ENCODE peak calls at places on chromosome 13, in five cellular contexts. One of them, this sample, is unnamed.

GRCh38 chr13:27636624-27637288 is 15.1 kb downstream of the POLR1D start:
- DNase-seq in MM.1S: no peak
- DNase-seq in astrocyte of the cerebellum: no peak
- DNase-seq in Peyer's patch: no peak
- DNase-seq in HFF-Myc: no peak
- DNase-seq in this sample: no peak

GRCh38 chr13:31951215-31951678 is 80.3 kb upstream of the FRY start:
- DNase-seq in MM.1S: peak; percentile 53
- DNase-seq in astrocyte of the cerebellum: no peak
- DNase-seq in HFF-Myc: peak; percentile 29
- DNase-seq in Peyer's patch: peak; percentile 89
- DNase-seq in this sample: no peak

GRCh38 chr13:79457948-79458347 is 23.0 kb upstream of the NDFIP2 start:
- DNase-seq in HFF-Myc: peak; percentile 62
- DNase-seq in Peyer's patch: no peak
- DNase-seq in astrocyte of the cerebellum: no peak
- DNase-seq in MM.1S: no peak
- DNase-seq in this sample: no peak

GRCh38 chr13:110716235-110716505 is 2.7 kb downstream of the ING1 start:
- DNase-seq in Peyer's patch: peak; percentile 73
- DNase-seq in astrocyte of the cerebellum: no peak
- DNase-seq in MM.1S: peak; percentile 36
- DNase-seq in HFF-Myc: no peak
- DNase-seq in this sample: no peak

GRCh38 chr13:99371956-99372355 is 64.8 kb upstream of the GPR183 start:
- DNase-seq in astrocyte of the cerebellum: no peak
- DNase-seq in MM.1S: no peak
- DNase-seq in Peyer's patch: peak; percentile 74
- DNase-seq in HFF-Myc: no peak
- DNase-seq in this sample: no peak

GRCh38 chr13:91647361-91647970 is 249.0 kb downstream of the GPC5 start:
- DNase-seq in Peyer's patch: no peak
- DNase-seq in MM.1S: no peak
- DNase-seq in HFF-Myc: no peak
- DNase-seq in astrocyte of the cerebellum: peak; percentile 66
- DNase-seq in this sample: peak; percentile 74

GRCh38 chr13:54852831-54853230 is 1824.2 kb downstream of the OLFM4 start:
- DNase-seq in Peyer's patch: no peak
- DNase-seq in HFF-Myc: no peak
- DNase-seq in MM.1S: no peak
- DNase-seq in astrocyte of the cerebellum: no peak
- DNase-seq in this sample: no peak

GRCh38 chr13:23705578-23705977 is 135.4 kb downstream of the TNFRSF19 start:
- DNase-seq in HFF-Myc: no peak
- DNase-seq in astrocyte of the cerebellum: no peak
- DNase-seq in MM.1S: no peak
- DNase-seq in Peyer's patch: no peak
- DNase-seq in this sample: no peak

GRCh38 chr13:83498486-83499190 is 383.6 kb downstream of the SLITRK1 start:
- DNase-seq in Peyer's patch: no peak
- DNase-seq in MM.1S: no peak
- DNase-seq in astrocyte of the cerebellum: peak; percentile 34
- DNase-seq in HFF-Myc: no peak
- DNase-seq in this sample: no peak

GRCh38 chr13:29336356-29336755 is 259.1 kb downstream of the SLC7A1 start:
- DNase-seq in Peyer's patch: no peak
- DNase-seq in HFF-Myc: no peak
- DNase-seq in astrocyte of the cerebellum: no peak
- DNase-seq in MM.1S: no peak
- DNase-seq in this sample: no peak

GRCh38 chr13:106241974-106242373 is 293.5 kb downstream of the EFNB2 start:
- DNase-seq in MM.1S: no peak
- DNase-seq in HFF-Myc: no peak
- DNase-seq in Peyer's patch: no peak
- DNase-seq in astrocyte of the cerebellum: no peak
- DNase-seq in this sample: no peak

GRCh38 chr13:65746522-65746921 is 1483.6 kb downstream of the PCDH9 start:
- DNase-seq in MM.1S: no peak
- DNase-seq in astrocyte of the cerebellum: no peak
- DNase-seq in HFF-Myc: no peak
- DNase-seq in Peyer's patch: no peak
- DNase-seq in this sample: no peak

GRCh38 chr13:68481130-68481529 is 1251.0 kb upstream of the PCDH9 start:
- DNase-seq in astrocyte of the cerebellum: no peak
- DNase-seq in MM.1S: no peak
- DNase-seq in HFF-Myc: no peak
- DNase-seq in Peyer's patch: no peak
- DNase-seq in this sample: peak; percentile 4

GRCh38 chr13:34419025-34419424 is 523.0 kb upstream of the NBEA start:
- DNase-seq in astrocyte of the cerebellum: no peak
- DNase-seq in HFF-Myc: no peak
- DNase-seq in MM.1S: no peak
- DNase-seq in Peyer's patch: no peak
- DNase-seq in this sample: no peak

GRCh38 chr13:46716821-46717220 is 80.1 kb downstream of the ESD start:
- DNase-seq in HFF-Myc: no peak
- DNase-seq in Peyer's patch: no peak
- DNase-seq in MM.1S: no peak
- DNase-seq in astrocyte of the cerebellum: no peak
- DNase-seq in this sample: no peak

GRCh38 chr13:81326913-81327312 is 986.0 kb upstream of the SPRY2 start:
- DNase-seq in MM.1S: no peak
- DNase-seq in Peyer's patch: no peak
- DNase-seq in astrocyte of the cerebellum: no peak
- DNase-seq in HFF-Myc: no peak
- DNase-seq in this sample: no peak

GRCh38 chr13:75359266-75359665 is 122.7 kb downstream of the TBC1D4 start:
- DNase-seq in astrocyte of the cerebellum: peak; percentile 95
- DNase-seq in Peyer's patch: no peak
- DNase-seq in HFF-Myc: peak; percentile 48
- DNase-seq in MM.1S: no peak
- DNase-seq in this sample: peak; percentile 76

GRCh38 chr13:48492123-48493075 is 40.5 kb downstream of the RCBTB2 start:
- DNase-seq in HFF-Myc: peak; percentile 69
- DNase-seq in astrocyte of the cerebellum: no peak
- DNase-seq in MM.1S: peak; percentile 71
- DNase-seq in Peyer's patch: peak; percentile 91
- DNase-seq in this sample: no peak

GRCh38 chr13:24133396-24133795 is 27.1 kb upstream of the SPATA13 start:
- DNase-seq in astrocyte of the cerebellum: no peak
- DNase-seq in HFF-Myc: no peak
- DNase-seq in Peyer's patch: no peak
- DNase-seq in MM.1S: no peak
- DNase-seq in this sample: no peak

GRCh38 chr13:34435338-34435737 is 506.7 kb upstream of the NBEA start:
- DNase-seq in Peyer's patch: no peak
- DNase-seq in MM.1S: no peak
- DNase-seq in HFF-Myc: peak; percentile 52
- DNase-seq in astrocyte of the cerebellum: no peak
- DNase-seq in this sample: no peak

GRCh38 chr13:24606486-24607170 is 73.6 kb upstream of the ATP12A start:
- DNase-seq in HFF-Myc: no peak
- DNase-seq in MM.1S: no peak
- DNase-seq in Peyer's patch: no peak
- DNase-seq in astrocyte of the cerebellum: no peak
- DNase-seq in this sample: no peak

GRCh38 chr13:98083936-98084335 is 59.0 kb upstream of the FARP1 start:
- DNase-seq in HFF-Myc: no peak
- DNase-seq in astrocyte of the cerebellum: no peak
- DNase-seq in Peyer's patch: no peak
- DNase-seq in MM.1S: no peak
- DNase-seq in this sample: no peak

GRCh38 chr13:37870895-37871550 is 1.5 kb upstream of the TRPC4 start:
- DNase-seq in Peyer's patch: no peak
- DNase-seq in astrocyte of the cerebellum: peak; percentile 68
- DNase-seq in MM.1S: no peak
- DNase-seq in HFF-Myc: peak; percentile 33
- DNase-seq in this sample: peak; percentile 46

GRCh38 chr13:19959141-19959830 is 759 bp downstream of the ZMYM2 start:
- DNase-seq in astrocyte of the cerebellum: no peak
- DNase-seq in Peyer's patch: peak; percentile 80
- DNase-seq in MM.1S: peak; percentile 35
- DNase-seq in HFF-Myc: no peak
- DNase-seq in this sample: no peak

GRCh38 chr13:28792992-28793391 is 27.1 kb upstream of the MTUS2 start:
- DNase-seq in astrocyte of the cerebellum: peak; percentile 53
- DNase-seq in Peyer's patch: no peak
- DNase-seq in HFF-Myc: peak; percentile 31
- DNase-seq in MM.1S: no peak
- DNase-seq in this sample: no peak

GRCh38 chr13:49670828-49671227 is 20.5 kb downstream of the EBPL start:
- DNase-seq in HFF-Myc: no peak
- DNase-seq in Peyer's patch: no peak
- DNase-seq in astrocyte of the cerebellum: no peak
- DNase-seq in MM.1S: no peak
- DNase-seq in this sample: no peak

GRCh38 chr13:113145911-113146598 is 12.4 kb upstream of the PROZ start:
- DNase-seq in Peyer's patch: no peak
- DNase-seq in astrocyte of the cerebellum: no peak
- DNase-seq in HFF-Myc: no peak
- DNase-seq in MM.1S: no peak
- DNase-seq in this sample: no peak

GRCh38 chr13:28494861-28495585 is at the start of gene FLT1:
- DNase-seq in MM.1S: no peak
- DNase-seq in Peyer's patch: no peak
- DNase-seq in HFF-Myc: no peak
- DNase-seq in astrocyte of the cerebellum: no peak
- DNase-seq in this sample: no peak

GRCh38 chr13:40536443-40537113 is 129.9 kb downstream of the FOXO1 start:
- DNase-seq in HFF-Myc: no peak
- DNase-seq in Peyer's patch: no peak
- DNase-seq in astrocyte of the cerebellum: no peak
- DNase-seq in MM.1S: no peak
- DNase-seq in this sample: no peak

GRCh38 chr13:40285634-40286033 is 380.8 kb downstream of the FOXO1 start:
- DNase-seq in astrocyte of the cerebellum: no peak
- DNase-seq in MM.1S: no peak
- DNase-seq in HFF-Myc: no peak
- DNase-seq in Peyer's patch: no peak
- DNase-seq in this sample: no peak

DNA sequence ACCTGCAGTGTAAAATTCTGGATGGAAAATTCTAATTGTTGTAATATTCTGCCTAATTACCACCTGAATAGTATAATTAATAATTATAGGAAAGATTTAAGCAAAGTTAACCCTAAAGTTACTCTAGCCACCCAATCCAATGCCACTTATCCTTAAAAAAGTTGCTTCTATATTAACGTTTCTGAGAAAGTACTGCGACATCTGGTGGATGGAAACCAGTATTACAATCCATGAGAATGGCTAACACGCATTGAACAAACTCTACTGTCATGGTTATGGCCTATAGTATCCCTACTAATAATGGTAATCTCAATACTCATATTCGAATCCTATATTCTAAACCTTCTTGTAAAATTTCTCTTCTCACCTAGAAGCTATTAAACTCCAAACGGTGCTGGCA is 1551.8 kb downstream of the SLITRK1 start:
- DNase-seq in astrocyte of the cerebellum: no peak
- DNase-seq in HFF-Myc: no peak
- DNase-seq in MM.1S: peak; percentile 38
- DNase-seq in Peyer's patch: no peak
- DNase-seq in this sample: no peak
- TF ChIP-seq CTCF in astrocyte of the cerebellum: peak; percentile 36
- TF ChIP-seq CTCF in HFF-Myc: peak; percentile 16
- TF ChIP-seq CTCF in MM.1S: peak; percentile 62
- TF ChIP-seq CTCF in Peyer's patch: no peak
- TF ChIP-seq CTCF in this sample: peak; percentile 52

DNA sequence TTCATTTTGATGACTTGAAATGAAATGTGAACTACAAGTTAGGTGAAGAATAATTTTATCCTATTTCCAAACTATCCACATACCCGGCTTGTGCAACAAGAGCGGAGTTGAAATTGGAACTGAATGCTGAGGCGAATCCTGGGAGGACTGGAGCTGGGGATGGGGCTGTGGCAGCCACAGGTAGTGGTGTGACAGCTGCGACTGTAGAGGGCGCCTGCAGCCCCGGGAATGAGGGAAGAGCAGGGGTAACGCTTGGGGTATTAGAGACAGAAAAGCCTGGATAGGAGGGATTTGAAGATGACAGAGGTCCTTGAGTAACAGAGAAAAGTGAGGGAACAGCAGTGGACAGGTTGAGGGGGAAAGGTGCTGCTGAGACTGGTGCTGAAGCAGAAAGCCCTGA is 22.0 kb upstream of the STOML3 start:
- DNase-seq in HFF-Myc: no peak
- DNase-seq in MM.1S: no peak
- DNase-seq in astrocyte of the cerebellum: no peak
- DNase-seq in Peyer's patch: no peak
- DNase-seq in this sample: no peak
- TF ChIP-seq CTCF in HFF-Myc: peak; percentile 4
- TF ChIP-seq CTCF in MM.1S: no peak
- TF ChIP-seq CTCF in astrocyte of the cerebellum: peak; percentile 9
- TF ChIP-seq CTCF in Peyer's patch: no peak
- TF ChIP-seq CTCF in this sample: peak; percentile 14

DNA sequence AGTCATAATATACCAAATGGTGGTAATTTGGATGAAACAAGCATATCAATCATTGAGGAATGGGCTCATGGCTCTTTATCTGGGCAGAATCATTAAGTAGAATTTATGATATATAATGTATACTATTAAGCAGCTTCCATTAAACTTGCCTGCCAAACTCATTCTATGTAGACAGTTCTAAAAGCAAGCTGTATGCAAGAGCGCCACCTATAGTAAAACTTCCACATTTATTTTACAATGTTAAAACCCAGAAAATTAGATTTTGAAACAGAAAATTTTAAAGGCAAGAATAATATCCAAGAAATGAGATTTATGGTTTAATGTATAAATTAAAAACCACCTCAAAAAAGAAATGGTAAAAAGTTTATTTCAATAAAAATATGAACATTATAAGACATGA is 161.5 kb downstream of the MZT1 start:
- DNase-seq in HFF-Myc: peak; percentile 1
- DNase-seq in astrocyte of the cerebellum: peak; percentile 22
- DNase-seq in Peyer's patch: no peak
- DNase-seq in MM.1S: peak; percentile 18
- DNase-seq in this sample: no peak
- TF ChIP-seq CTCF in HFF-Myc: peak; percentile 45
- TF ChIP-seq CTCF in astrocyte of the cerebellum: peak; percentile 60
- TF ChIP-seq CTCF in Peyer's patch: no peak
- TF ChIP-seq CTCF in MM.1S: peak; percentile 41
- TF ChIP-seq CTCF in this sample: peak; percentile 63

GRCh38 chr13:44818428-44818827 is 170.8 kb downstream of the NUFIP1 start:
- DNase-seq in astrocyte of the cerebellum: no peak
- DNase-seq in HFF-Myc: no peak
- DNase-seq in Peyer's patch: no peak
- DNase-seq in MM.1S: no peak
- DNase-seq in this sample: no peak

GRCh38 chr13:44814836-44815235 is 174.4 kb downstream of the NUFIP1 start:
- DNase-seq in astrocyte of the cerebellum: no peak
- DNase-seq in Peyer's patch: no peak
- DNase-seq in HFF-Myc: no peak
- DNase-seq in MM.1S: no peak
- DNase-seq in this sample: no peak

GRCh38 chr13:44815507-44816074 is 173.7 kb downstream of the NUFIP1 start:
- DNase-seq in HFF-Myc: peak; percentile 89
- DNase-seq in Peyer's patch: no peak
- DNase-seq in astrocyte of the cerebellum: peak; percentile 94
- DNase-seq in MM.1S: no peak
- DNase-seq in this sample: peak; percentile 98

GRCh38 chr13:44818016-44818415 is 171.3 kb downstream of the NUFIP1 start:
- DNase-seq in HFF-Myc: no peak
- DNase-seq in Peyer's patch: no peak
- DNase-seq in astrocyte of the cerebellum: no peak
- DNase-seq in MM.1S: no peak
- DNase-seq in this sample: no peak

GRCh38 chr13:44816701-44817684 is 172.3 kb downstream of the NUFIP1 start:
- DNase-seq in MM.1S: no peak
- DNase-seq in Peyer's patch: no peak
- DNase-seq in HFF-Myc: no peak
- DNase-seq in astrocyte of the cerebellum: no peak
- DNase-seq in this sample: peak; percentile 78
- TF ChIP-seq CTCF in MM.1S: no peak
- TF ChIP-seq CTCF in Peyer's patch: no peak
- TF ChIP-seq CTCF in HFF-Myc: no peak
- TF ChIP-seq CTCF in astrocyte of the cerebellum: no peak
- TF ChIP-seq CTCF in this sample: no peak

This sample was measured in retinal pigment epithelial cell.